ENCODE peak calls at places on chromosome 7, in seven cellular contexts. T, X, H, N, A, Q and P are unnamed samples.

GRCh38 chr7:41538810-41539724 is 163.8 kb downstream of the INHBA start:
- DNase-seq in T (no peak), X (no peak), H (no peak), N (no peak), A (no peak), Q (no peak), P (no peak)

GRCh38 chr7:36286241-36286640 is 103.4 kb upstream of the ANLN start:
- DNase-seq in T (no peak), X (no peak), H (peak), N (no peak), A (no peak), Q (no peak), P (no peak)

GRCh38 chr7:55066479-55066878 is 47.7 kb downstream of the EGFR start:
- DNase-seq in T (no peak), X (no peak), H (peak), N (no peak), A (peak), Q (no peak), P (no peak)

GRCh38 chr7:2109936-2110585 is 122.7 kb downstream of the MAD1L1 start:
- DNase-seq in T (no peak), X (peak), H (peak), N (peak), A (peak), Q (peak), P (no peak)

GRCh38 chr7:105808703-105809590 is 67.5 kb downstream of the ATXN7L1 start:
- DNase-seq in T (no peak), X (peak), H (peak), N (peak), A (no peak), Q (no peak), P (no peak)

GRCh38 chr7:73810991-73811360 is 19.8 kb upstream of the CLDN4 start:
- DNase-seq in T (no peak), X (no peak), H (no peak), N (no peak), A (no peak), Q (no peak), P (no peak)

GRCh38 chr7:159136442-159136841 is 8.2 kb downstream of the VIPR2 start:
- DNase-seq in T (no peak), X (no peak), H (no peak), N (no peak), A (no peak), Q (no peak), P (peak)

GRCh38 chr7:93575555-93576397 is 1.3 kb upstream of the CALCR start:
- DNase-seq in T (no peak), X (no peak), H (peak), N (no peak), A (no peak), Q (no peak), P (no peak)

GRCh38 chr7:150973571-150974451 is 4.3 kb downstream of the KCNH2 start:
- DNase-seq in T (no peak), X (no peak), H (no peak), N (peak), A (no peak), Q (no peak), P (no peak)

GRCh38 chr7:116955801-116956514 is 2.7 kb downstream of the ST7 start:
- DNase-seq in T (peak), X (no peak), H (no peak), N (no peak), A (no peak), Q (no peak), P (no peak)

GRCh38 chr7:158299607-158300006 is 288.0 kb downstream of the PTPRN2 start:
- DNase-seq in T (no peak), X (no peak), H (no peak), N (no peak), A (no peak), Q (no peak), P (peak)

GRCh38 chr7:142060936-142061335 is 50.6 kb upstream of the MGAM2 start:
- DNase-seq in T (no peak), X (no peak), H (no peak), N (no peak), A (no peak), Q (no peak), P (no peak)

GRCh38 chr7:15433154-15433553 is 128.7 kb downstream of the AGMO start:
- DNase-seq in T (no peak), X (no peak), H (no peak), N (no peak), A (no peak), Q (no peak), P (no peak)

GRCh38 chr7:46011501-46011900 is 90.4 kb upstream of the IGFBP3 start:
- DNase-seq in T (no peak), X (no peak), H (no peak), N (no peak), A (no peak), Q (no peak), P (no peak)

GRCh38 chr7:46011059-46011458 is 90.0 kb upstream of the IGFBP3 start:
- DNase-seq in T (no peak), X (no peak), H (no peak), N (no peak), A (no peak), Q (no peak), P (no peak)

DNA sequence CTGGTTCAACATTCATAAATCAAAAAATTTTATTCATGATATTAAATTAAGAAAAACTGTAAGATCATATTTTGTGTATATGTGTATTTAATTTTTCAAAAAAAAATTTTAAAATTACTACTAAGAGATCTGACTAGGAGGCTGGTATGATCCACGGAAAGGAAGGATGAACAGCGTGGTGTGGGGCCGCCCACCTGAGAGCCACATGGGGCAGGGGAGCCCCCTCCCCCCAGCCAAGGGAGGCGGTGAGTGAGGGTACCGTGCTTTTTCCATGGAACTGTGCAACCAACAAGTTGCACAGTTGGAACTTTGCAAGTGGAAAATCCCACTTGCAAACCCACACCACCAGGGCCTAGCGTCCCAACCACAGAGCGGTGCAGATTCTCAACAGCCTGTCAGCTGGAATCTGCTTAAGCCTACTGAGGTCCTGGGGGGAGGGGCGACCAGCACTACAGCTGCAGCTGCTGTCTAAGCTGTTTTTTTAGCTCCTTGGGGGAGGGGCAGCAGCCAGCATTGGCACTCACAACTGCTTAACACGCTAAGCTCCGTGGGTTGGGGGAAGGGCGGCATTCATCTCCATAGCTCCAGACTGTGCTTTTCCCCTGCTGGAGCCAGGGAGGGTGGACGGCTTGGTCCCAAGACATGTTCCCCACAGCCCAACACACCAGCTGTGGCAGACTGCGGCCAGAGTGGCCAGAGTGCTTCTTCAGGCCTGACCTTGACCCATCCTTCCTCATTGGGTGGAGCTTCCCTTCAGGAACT is 94.2 kb upstream of the IGFBP3 start:
- DNase-seq in T (no peak), X (no peak), H (no peak), N (no peak), A (peak), Q (peak), P (no peak)
- TF ChIP-seq CTCF in T (no peak), X (no peak), H (no peak), N (no peak), A (no peak), Q (no peak), P (no peak)

GRCh38 chr7:33422825-33423645 is 293.7 kb downstream of the BBS9 start:
- DNase-seq in T (no peak), X (no peak), H (no peak), N (no peak), A (no peak), Q (no peak), P (no peak)

GRCh38 chr7:33421384-33421783 is 292.0 kb downstream of the BBS9 start:
- DNase-seq in T (no peak), X (peak), H (no peak), N (no peak), A (no peak), Q (no peak), P (no peak)

GRCh38 chr7:33420311-33420710 is 290.9 kb downstream of the BBS9 start:
- DNase-seq in T (no peak), X (no peak), H (no peak), N (no peak), A (no peak), Q (no peak), P (no peak)

GRCh38 chr7:33425385-33425784 is 296.0 kb downstream of the BBS9 start:
- DNase-seq in T (no peak), X (no peak), H (no peak), N (no peak), A (no peak), Q (peak), P (no peak)

DNA sequence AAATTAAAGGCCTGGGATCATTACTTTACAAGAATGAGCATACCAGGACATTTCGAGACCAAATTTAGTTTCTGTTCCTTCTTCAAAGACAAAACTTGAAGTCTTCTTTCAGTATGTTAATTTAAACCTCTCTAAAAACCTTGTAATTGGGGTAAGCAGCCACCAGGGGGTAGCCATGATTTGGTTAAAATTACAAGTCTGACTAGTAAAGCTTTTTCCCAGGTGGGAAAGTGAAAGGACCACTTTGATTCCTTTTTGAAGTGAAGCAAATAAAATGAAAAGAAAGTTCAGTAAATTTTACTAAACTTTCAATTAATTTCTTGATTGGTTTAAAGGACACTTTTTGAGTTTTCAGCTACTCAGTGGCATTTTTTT is 294.3 kb downstream of the BBS9 start:
- DNase-seq in T (no peak), X (no peak), H (peak), N (peak), A (peak), Q (no peak), P (no peak)
- TF ChIP-seq CTCF in T (no peak), X (peak), H (peak), N (peak), A (peak), Q (peak), P (no peak)

GRCh38 chr7:136947347-136947746 is 78.9 kb downstream of the CHRM2 start:
- DNase-seq in T (no peak), X (no peak), H (no peak), N (no peak), A (no peak), Q (no peak), P (no peak)
- TF ChIP-seq CTCF in T (no peak), X (no peak), H (no peak), N (no peak), A (no peak), Q (no peak), P (no peak)

DNA sequence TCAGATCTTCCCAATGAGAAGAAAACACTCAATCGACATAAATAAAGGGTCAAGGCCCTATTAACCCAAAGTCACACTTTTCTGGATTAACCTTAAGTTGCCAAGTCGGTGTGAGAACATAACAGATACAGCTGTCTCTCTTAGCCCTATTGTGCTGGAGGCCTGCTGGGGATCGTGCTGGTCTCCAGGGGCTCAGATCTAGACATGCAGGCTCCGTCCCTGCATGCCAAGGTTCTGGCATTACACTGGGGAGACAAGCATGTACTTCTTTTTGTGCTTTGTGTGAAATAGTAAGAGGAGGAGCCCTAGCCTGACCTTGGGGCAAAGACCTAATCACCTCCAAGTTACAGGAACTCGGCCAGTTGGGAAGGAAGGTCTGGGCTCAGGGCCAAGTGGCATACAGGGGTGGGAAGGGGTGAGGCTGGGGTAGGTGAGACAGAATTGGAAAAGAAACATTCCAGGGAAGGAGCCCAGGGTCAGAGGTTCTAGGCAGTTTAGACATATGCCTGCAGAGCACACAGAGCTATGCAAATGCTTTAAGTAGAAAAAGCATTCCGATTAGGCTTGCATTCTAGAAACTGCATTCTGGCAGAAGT is 216.4 kb downstream of the HECW1 start:
- DNase-seq in T (no peak), X (no peak), H (no peak), N (no peak), A (no peak), Q (no peak), P (no peak)
- TF ChIP-seq CTCF in T (no peak), X (no peak), H (no peak), N (no peak), A (no peak), Q (no peak), P (no peak)